ENCODE peak calls at places on chromosomes 13 and 19, in four cellular contexts. C is stimulated activated CD4-positive, alpha-beta T cell treated with anti-CD3 and anti-CD28 coated beads, Interleukin-4, amount 100 ng/mL, for 48 hours; H is esophagus squamous epithelium; O is foreskin fibroblast. N is an unnamed sample.

GRCh38 chr19:15452111-15453047 is 2.6 kb upstream of the WIZ start:
- DNase-seq in C (peak; percentile 16), H (no peak), O (peak; percentile 80), N (peak; percentile 79)

GRCh38 chr19:17266589-17266974 is 661 bp upstream of the BABAM1 start:
- DNase-seq in C (no peak), H (no peak), O (no peak), N (no peak)

GRCh38 chr19:14383898-14384669 is 2.8 kb downstream of the ADGRE5 start:
- DNase-seq in C (no peak), H (no peak), O (no peak), N (peak; percentile 38)

GRCh38 chr19:47419037-47419783 is at the start of gene MEIS3:
- DNase-seq in C (no peak), H (no peak), O (no peak), N (no peak)

GRCh38 chr13:38418286-38418685 is 68.6 kb downstream of the UFM1 start:
- DNase-seq in C (no peak), H (no peak), O (no peak), N (no peak)

GRCh38 chr19:1041835-1042685 is 2.2 kb downstream of the ABCA7 start:
- DNase-seq in C (no peak), H (no peak), O (no peak), N (no peak)

GRCh38 chr19:7149956-7150705 is 80.6 kb downstream of the ZNF557 start:
- DNase-seq in C (no peak), H (no peak), O (no peak), N (no peak)

GRCh38 chr19:48441360-48442050 is 4.3 kb upstream of the GRWD1 start:
- DNase-seq in C (no peak), H (no peak), O (no peak), N (no peak)

GRCh38 chr13:114161028-114161556 is 18.0 kb upstream of the CFAP97D2 start:
- DNase-seq in C (no peak), H (no peak), O (no peak), N (no peak)

GRCh38 chr19:17079710-17080440 is 4.3 kb downstream of the MYO9B start:
- DNase-seq in C (peak; percentile 71), H (peak; percentile 49), O (peak; percentile 96), N (peak; percentile 99)

GRCh38 chr19:49689133-49690072 is at the start of gene ADM5:
- DNase-seq in C (no peak), H (no peak), O (no peak), N (no peak)

GRCh38 chr13:42039946-42040729 is 8.3 kb upstream of the DGKH start:
- DNase-seq in C (peak; percentile 85), H (peak; percentile 48), O (peak; percentile 82), N (peak; percentile 78)

GRCh38 chr13:26855071-26855470 is 94.5 kb upstream of the GPR12 start:
- DNase-seq in C (no peak), H (no peak), O (no peak), N (no peak)

GRCh38 chr19:47779524-47780214 is 1.2 kb downstream of the SELENOW start:
- DNase-seq in C (no peak), H (no peak), O (no peak), N (no peak)

GRCh38 chr19:58330458-58330857 is 3.7 kb downstream of the ZSCAN22 start:
- DNase-seq in C (no peak), H (no peak), O (peak; percentile 73), N (peak; percentile 59)

GRCh38 chr19:11063434-11063833 is 25.8 kb upstream of the LDLR start:
- DNase-seq in C (no peak), H (no peak), O (no peak), N (no peak)

GRCh38 chr13:113187263-113187669 is 21.2 kb downstream of the PCID2 start:
- DNase-seq in C (peak; percentile 69), H (peak; percentile 15), O (peak; percentile 99), N (peak; percentile 100)

GRCh38 chr19:14393303-14393702 is 12.1 kb downstream of the ADGRE5 start:
- DNase-seq in C (no peak), H (no peak), O (no peak), N (no peak)

GRCh38 chr19:15461694-15462093 is 2.6 kb downstream of the RASAL3 start:
- DNase-seq in C (no peak), H (no peak), O (no peak), N (no peak)

GRCh38 chr19:1168877-1169791 is 4.9 kb downstream of the SBNO2 start:
- DNase-seq in C (no peak), H (no peak), O (peak; percentile 84), N (peak; percentile 72)

GRCh38 chr19:13819242-13819641 is 24.0 kb downstream of the ZSWIM4 start:
- DNase-seq in C (no peak), H (no peak), O (no peak), N (no peak)

GRCh38 chr13:102405499-102406079 is 3.7 kb upstream of the FGF14 start:
- DNase-seq in C (no peak), H (no peak), O (no peak), N (peak; percentile 17)

GRCh38 chr13:27131202-27131623 is 40.4 kb downstream of the USP12 start:
- DNase-seq in C (peak; percentile 74), H (no peak), O (no peak), N (no peak)

GRCh38 chr19:53102186-53102585 is 1.0 kb downstream of the ZNF160 start:
- DNase-seq in C (no peak), H (no peak), O (no peak), N (no peak)

GRCh38 chr13:32254416-32254815 is 60.7 kb downstream of the ZAR1L start:
- DNase-seq in C (no peak), H (no peak), O (no peak), N (no peak)

GRCh38 chr19:1412995-1413889 is 5.9 kb downstream of the DAZAP1 start:
- DNase-seq in C (no peak), H (no peak), O (no peak), N (no peak)

GRCh38 chr19:13997637-13997962 is 8.5 kb downstream of the RFX1 start:
- DNase-seq in C (no peak), H (no peak), O (no peak), N (no peak)

GRCh38 chr19:41225238-41226052 is 6.4 kb downstream of the AXL start:
- DNase-seq in C (peak; percentile 30), H (no peak), O (peak; percentile 100), N (peak; percentile 99)

GRCh38 chr13:76937416-76937815 is 10.9 kb upstream of the ACOD1 start:
- DNase-seq in C (no peak), H (no peak), O (peak; percentile 94), N (peak; percentile 96)

GRCh38 chr19:3668331-3669133 is 31.7 kb downstream of the PIP5K1C start:
- DNase-seq in C (no peak), H (no peak), O (no peak), N (no peak)

GRCh38 chr13:109727251-109727650 is 59.1 kb downstream of the IRS2 start:
- DNase-seq in C (no peak), H (no peak), O (no peak), N (no peak)

GRCh38 chr13:108033800-108034707 is 181.3 kb downstream of the LIG4 start:
- DNase-seq in C (no peak), H (no peak), O (no peak), N (no peak)

GRCh38 chr13:43285891-43286602 is 262.7 kb downstream of the DNAJC15 start:
- DNase-seq in C (no peak), H (no peak), O (no peak), N (peak; percentile 25)

GRCh38 chr19:3027981-3028304 is 1.1 kb downstream of the TLE2 start:
- DNase-seq in C (no peak), H (no peak), O (no peak), N (no peak)

GRCh38 chr13:30551194-30551593 is 66.5 kb upstream of the USPL1 start:
- DNase-seq in C (no peak), H (no peak), O (peak; percentile 11), N (no peak)

GRCh38 chr13:67063036-67063435 is 167.1 kb downstream of the PCDH9 start:
- DNase-seq in C (no peak), H (no peak), O (no peak), N (no peak)

GRCh38 chr19:18846862-18847515 is 15.2 kb downstream of the UPF1 start:
- DNase-seq in C (peak; percentile 57), H (no peak), O (peak; percentile 79), N (peak; percentile 54)

GRCh38 chr19:489418-490196 is 6.7 kb upstream of the MADCAM1 start:
- DNase-seq in C (no peak), H (no peak), O (no peak), N (no peak)

GRCh38 chr19:10748924-10749434 is 31.1 kb downstream of the DNM2 start:
- DNase-seq in C (no peak), H (no peak), O (no peak), N (peak; percentile 38)

N was measured in brain microvascular endothelial cell.